ENCODE peak calls at places on chromosome 9, in six cellular contexts. M is breast epithelium, Q is fibroblast of mammary gland, W is upper lobe of right lung, C is suprapubic skin, R is astrocyte of the spinal cord. D is an unnamed sample.

GRCh38 chr9:129609486-129610192 is 11.3 kb downstream of the C9orf50 start:
- DNase-seq in M (no peak), Q (no peak), W (peak), C (no peak), R (peak), D (no peak)

GRCh38 chr9:75889977-75890540 is 414 bp upstream of the PCSK5 start:
- DNase-seq in M (no peak), Q (peak), W (no peak), C (no peak), R (no peak), D (no peak)

GRCh38 chr9:11141357-11141756 is 528.6 kb upstream of the PTPRD start:
- DNase-seq in M (no peak), Q (peak), W (no peak), C (no peak), R (no peak), D (no peak)

GRCh38 chr9:98201102-98201501 is 8.7 kb upstream of the CORO2A start:
- DNase-seq in M (no peak), Q (no peak), W (no peak), C (no peak), R (no peak), D (no peak)

GRCh38 chr9:124770359-124771020 is 621 bp downstream of the NR6A1 start:
- DNase-seq in M (no peak), Q (no peak), W (no peak), C (no peak), R (no peak), D (no peak)

GRCh38 chr9:112203536-112203935 is 28.4 kb upstream of the SUSD1 start:
- DNase-seq in M (no peak), Q (peak), W (no peak), C (no peak), R (peak), D (no peak)

GRCh38 chr9:121085661-121086060 is 10.9 kb downstream of the CNTRL start:
- DNase-seq in M (no peak), Q (peak), W (no peak), C (no peak), R (no peak), D (no peak)

GRCh38 chr9:118651511-118651910 is 717.7 kb downstream of the BRINP1 start:
- DNase-seq in M (no peak), Q (no peak), W (no peak), C (no peak), R (no peak), D (no peak)

GRCh38 chr9:128409450-128409849 is 11.2 kb upstream of the CERCAM start:
- DNase-seq in M (no peak), Q (no peak), W (no peak), C (no peak), R (no peak), D (no peak)

GRCh38 chr9:130463141-130463540 is 18.4 kb downstream of the ASS1 start:
- DNase-seq in M (no peak), Q (no peak), W (no peak), C (no peak), R (no peak), D (no peak)

GRCh38 chr9:134669556-134669955 is 28.0 kb downstream of the COL5A1 start:
- DNase-seq in M (no peak), Q (peak), W (no peak), C (no peak), R (no peak), D (peak)

GRCh38 chr9:70040506-70040905 is 3.1 kb upstream of the MAMDC2 start:
- DNase-seq in M (no peak), Q (no peak), W (no peak), C (no peak), R (no peak), D (no peak)

GRCh38 chr9:72203205-72203803 is 54.1 kb downstream of the GDA start:
- DNase-seq in M (no peak), Q (peak), W (no peak), C (no peak), R (peak), D (no peak)

GRCh38 chr9:33446507-33447403 is 638 bp downstream of the AQP3 start:
- DNase-seq in M (no peak), Q (peak), W (peak), C (no peak), R (peak), D (no peak)

GRCh38 chr9:97411789-97412627 is at the start of gene TDRD7:
- DNase-seq in M (peak), Q (peak), W (peak), C (peak), R (peak), D (no peak)

GRCh38 chr9:12463641-12464040 is 229.5 kb upstream of the TYRP1 start:
- DNase-seq in M (no peak), Q (no peak), W (no peak), C (no peak), R (no peak), D (no peak)

GRCh38 chr9:80605129-80605528 is 1033.4 kb downstream of the TLE4 start:
- DNase-seq in M (no peak), Q (peak), W (no peak), C (no peak), R (peak), D (no peak)
- TF ChIP-seq CTCF in M (peak), Q (peak), W (peak), C (no peak), R (peak), D (peak)

DNA sequence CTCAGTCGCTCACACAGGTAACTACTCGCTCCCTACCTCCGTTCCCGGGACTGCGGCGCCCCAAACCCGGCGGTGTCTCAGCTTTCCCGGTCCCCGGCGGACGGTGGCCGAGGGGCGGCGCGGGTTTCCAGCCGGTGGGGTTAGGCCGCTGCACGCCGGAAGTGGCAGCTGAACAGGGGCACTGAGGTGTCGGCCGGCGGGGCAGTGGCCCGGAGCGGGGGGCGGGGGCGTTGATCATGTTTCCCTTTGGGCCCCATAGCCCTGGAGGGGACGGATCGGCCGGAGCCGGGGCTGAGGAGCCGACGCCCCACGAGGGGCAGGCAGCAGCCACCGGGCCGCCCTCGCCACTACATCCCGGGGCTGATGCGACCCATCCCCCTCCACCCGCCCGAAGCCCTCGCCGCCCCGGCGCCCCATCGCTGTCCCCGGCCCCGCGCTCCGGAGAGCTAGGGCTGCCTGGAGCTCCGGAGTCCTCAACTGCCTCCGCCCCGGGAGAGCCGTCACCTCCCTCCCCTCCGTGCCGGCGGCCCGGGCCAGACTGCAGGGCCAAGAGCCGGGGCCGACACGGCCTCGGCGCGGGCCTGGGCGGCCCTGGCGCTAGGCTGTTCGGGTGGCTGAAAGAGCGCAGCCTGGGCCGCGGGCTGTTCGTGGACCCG is at the start of gene DCAF10:
- DNase-seq in M (peak), Q (peak), W (peak), C (peak), R (peak), D (peak)
- TF ChIP-seq CTCF in M (no peak), Q (no peak), W (no peak), C (no peak), R (no peak), D (peak)

DNA sequence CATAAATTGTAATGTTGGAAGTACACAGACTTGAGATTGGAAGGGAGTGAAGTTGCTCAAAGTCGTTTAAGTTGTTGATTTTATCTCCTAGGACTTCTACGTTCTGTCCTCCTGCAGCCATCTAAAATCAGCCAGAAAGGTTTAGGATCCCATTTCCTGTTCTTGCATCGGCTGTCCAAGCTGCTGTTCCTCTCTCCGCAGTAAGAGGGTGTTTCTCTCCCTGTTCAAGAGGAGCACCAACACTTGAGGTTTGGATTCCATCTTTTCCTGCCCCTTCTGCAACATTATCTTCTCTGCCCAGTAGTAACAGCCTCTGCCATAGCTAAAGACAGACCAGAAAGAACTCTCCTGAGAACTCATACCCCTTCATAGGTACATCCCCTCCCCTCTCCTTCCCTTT is 373.4 kb downstream of the GADD45G start:
- DNase-seq in M (no peak), Q (no peak), W (no peak), C (no peak), R (peak), D (no peak)
- TF ChIP-seq CTCF in M (peak), Q (peak), W (peak), C (peak), R (peak), D (peak)

GRCh38 chr9:88110026-88110425 is 28.2 kb downstream of the SPATA31C2 start:
- DNase-seq in M (no peak), Q (no peak), W (no peak), C (no peak), R (no peak), D (no peak)

GRCh38 chr9:88108779-88109178 is 29.5 kb downstream of the SPATA31C2 start:
- DNase-seq in M (no peak), Q (no peak), W (no peak), C (no peak), R (no peak), D (no peak)

GRCh38 chr9:88106492-88106891 is 31.8 kb downstream of the SPATA31C2 start:
- DNase-seq in M (no peak), Q (peak), W (no peak), C (no peak), R (peak), D (no peak)
- TF ChIP-seq CTCF in M (peak), Q (peak), W (peak), C (peak), R (peak), D (peak)

GRCh38 chr9:2179557-2179956 is 164.4 kb downstream of the SMARCA2 start:
- DNase-seq in M (no peak), Q (no peak), W (no peak), C (no peak), R (no peak), D (no peak)

GRCh38 chr9:2180171-2180570 is 165.0 kb downstream of the SMARCA2 start:
- DNase-seq in M (no peak), Q (no peak), W (no peak), C (no peak), R (no peak), D (no peak)

GRCh38 chr9:2180704-2181103 is 165.6 kb downstream of the SMARCA2 start:
- DNase-seq in M (no peak), Q (no peak), W (no peak), C (no peak), R (no peak), D (no peak)

GRCh38 chr9:2178034-2178734 is 163.0 kb downstream of the SMARCA2 start:
- DNase-seq in M (no peak), Q (no peak), W (no peak), C (no peak), R (no peak), D (no peak)

DNA sequence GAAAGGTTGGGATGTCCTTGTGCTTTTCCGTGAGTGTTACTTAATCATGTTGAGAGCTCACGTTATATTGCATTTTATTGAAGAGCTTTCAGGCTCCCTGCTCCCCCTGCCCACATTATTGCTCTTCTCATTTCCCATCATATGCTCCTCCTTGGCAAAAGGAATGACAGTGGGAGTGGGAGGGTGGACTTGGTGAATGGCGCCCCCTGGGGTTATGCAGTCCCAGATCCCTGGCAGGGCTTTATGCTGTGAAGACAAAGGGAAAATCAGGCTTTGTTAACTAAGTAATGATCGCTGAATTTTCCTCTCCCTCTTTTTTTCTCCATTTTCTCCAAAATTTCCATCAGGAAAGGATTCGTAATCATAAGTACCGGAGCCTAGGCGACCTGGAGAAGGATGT is 166.6 kb downstream of the SMARCA2 start:
- DNase-seq in M (no peak), Q (peak), W (no peak), C (no peak), R (peak), D (no peak)
- TF ChIP-seq CTCF in M (no peak), Q (peak), W (peak), C (peak), R (peak), D (peak)

DNA sequence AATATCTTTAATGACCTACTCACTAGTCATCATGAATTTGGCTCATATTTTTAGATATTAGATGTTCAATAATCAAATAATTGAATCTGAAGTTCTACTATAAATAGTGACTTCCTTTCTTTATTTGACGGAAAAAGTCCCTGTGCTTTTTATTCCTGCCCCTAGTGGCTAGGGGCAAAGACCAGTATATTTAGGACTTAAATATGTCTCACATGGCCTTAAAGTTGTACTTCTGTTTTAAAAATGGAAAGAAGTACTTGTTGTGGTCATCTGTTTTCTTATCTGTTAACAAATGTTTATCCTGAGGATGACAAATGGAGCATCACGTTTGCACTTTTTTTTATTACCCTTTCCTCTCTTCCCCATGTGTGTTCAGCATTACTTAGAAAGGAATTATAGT is 89.2 kb upstream of the GRHPR start:
- DNase-seq in M (no peak), Q (no peak), W (no peak), C (no peak), R (no peak), D (no peak)
- TF ChIP-seq CTCF in M (no peak), Q (no peak), W (no peak), C (no peak), R (peak), D (peak)

GRCh38 chr9:95003694-95004451 is 277.4 kb downstream of the AOPEP start:
- DNase-seq in M (no peak), Q (peak), W (peak), C (no peak), R (peak), D (no peak)
- TF ChIP-seq CTCF in M (peak), Q (peak), W (no peak), C (no peak), R (no peak), D (peak)